ENCODE peak calls at places on chromosomes 12 and 14, in seven cellular contexts. One of them, this sample, is unnamed.

GRCh38 chr12:94753071-94753779 is 102.9 kb upstream of the TMCC3 start:
- DNase-seq in cardiac muscle cell: no peak
- DNase-seq in OCI-LY7: no peak
- DNase-seq in GM20000: no peak
- DNase-seq in EL: no peak
- DNase-seq in SIG-M5: no peak
- DNase-seq in lower lobe of right lung: no peak
- DNase-seq in this sample: no peak

GRCh38 chr12:112381421-112381897 is 772 bp downstream of the HECTD4 start:
- DNase-seq in cardiac muscle cell: no peak
- DNase-seq in OCI-LY7: peak
- DNase-seq in GM20000: no peak
- DNase-seq in EL: peak
- DNase-seq in SIG-M5: no peak
- DNase-seq in lower lobe of right lung: peak
- DNase-seq in this sample: no peak

GRCh38 chr12:19910681-19911080 is 457.7 kb upstream of the PDE3A start:
- DNase-seq in cardiac muscle cell: no peak
- DNase-seq in OCI-LY7: no peak
- DNase-seq in GM20000: no peak
- DNase-seq in EL: no peak
- DNase-seq in SIG-M5: no peak
- DNase-seq in lower lobe of right lung: no peak
- DNase-seq in this sample: no peak

GRCh38 chr12:3097836-3098235 is 20.7 kb downstream of the TSPAN9 start:
- DNase-seq in cardiac muscle cell: no peak
- DNase-seq in OCI-LY7: no peak
- DNase-seq in GM20000: no peak
- DNase-seq in EL: no peak
- DNase-seq in SIG-M5: no peak
- DNase-seq in lower lobe of right lung: no peak
- DNase-seq in this sample: no peak

GRCh38 chr14:92653162-92653651 is 95.2 kb downstream of the LGMN start:
- DNase-seq in cardiac muscle cell: no peak
- DNase-seq in OCI-LY7: no peak
- DNase-seq in GM20000: no peak
- DNase-seq in EL: no peak
- DNase-seq in SIG-M5: no peak
- DNase-seq in lower lobe of right lung: peak
- DNase-seq in this sample: no peak

GRCh38 chr14:91866511-91867295 is 633 bp downstream of the TC2N start:
- DNase-seq in cardiac muscle cell: no peak
- DNase-seq in OCI-LY7: no peak
- DNase-seq in GM20000: no peak
- DNase-seq in EL: no peak
- DNase-seq in SIG-M5: no peak
- DNase-seq in lower lobe of right lung: no peak
- DNase-seq in this sample: no peak

GRCh38 chr12:118432812-118433540 is 56.6 kb downstream of the SUDS3 start:
- DNase-seq in cardiac muscle cell: no peak
- DNase-seq in OCI-LY7: no peak
- DNase-seq in GM20000: no peak
- DNase-seq in EL: peak
- DNase-seq in SIG-M5: no peak
- DNase-seq in lower lobe of right lung: no peak
- DNase-seq in this sample: no peak

GRCh38 chr12:76346798-76347420 is 1.3 kb downstream of the BBS10 start:
- DNase-seq in cardiac muscle cell: peak
- DNase-seq in OCI-LY7: peak
- DNase-seq in GM20000: peak
- DNase-seq in EL: peak
- DNase-seq in SIG-M5: no peak
- DNase-seq in lower lobe of right lung: no peak
- DNase-seq in this sample: no peak

GRCh38 chr12:12592930-12593329 is 18.7 kb upstream of the CREBL2 start:
- DNase-seq in cardiac muscle cell: no peak
- DNase-seq in OCI-LY7: no peak
- DNase-seq in GM20000: no peak
- DNase-seq in EL: peak
- DNase-seq in SIG-M5: no peak
- DNase-seq in lower lobe of right lung: no peak
- DNase-seq in this sample: no peak

GRCh38 chr12:106409898-106410297 is 52.4 kb downstream of the POLR3B start:
- DNase-seq in cardiac muscle cell: no peak
- DNase-seq in OCI-LY7: no peak
- DNase-seq in GM20000: no peak
- DNase-seq in EL: no peak
- DNase-seq in SIG-M5: no peak
- DNase-seq in lower lobe of right lung: no peak
- DNase-seq in this sample: no peak

GRCh38 chr12:132513458-132514135 is 23.6 kb downstream of the FBRSL1 start:
- DNase-seq in cardiac muscle cell: no peak
- DNase-seq in OCI-LY7: no peak
- DNase-seq in GM20000: no peak
- DNase-seq in EL: no peak
- DNase-seq in SIG-M5: no peak
- DNase-seq in lower lobe of right lung: no peak
- DNase-seq in this sample: no peak

GRCh38 chr14:65019944-65020566 is 33.4 kb downstream of the FNTB start:
- DNase-seq in cardiac muscle cell: peak
- DNase-seq in OCI-LY7: peak
- DNase-seq in GM20000: peak
- DNase-seq in EL: peak
- DNase-seq in SIG-M5: no peak
- DNase-seq in lower lobe of right lung: no peak
- DNase-seq in this sample: no peak

GRCh38 chr12:51070004-51070403 is 13.4 kb downstream of the CSRNP2 start:
- DNase-seq in cardiac muscle cell: no peak
- DNase-seq in OCI-LY7: no peak
- DNase-seq in GM20000: no peak
- DNase-seq in EL: no peak
- DNase-seq in SIG-M5: no peak
- DNase-seq in lower lobe of right lung: no peak
- DNase-seq in this sample: no peak

GRCh38 chr14:90443161-90444076 is 46.6 kb downstream of the CALM1 start:
- DNase-seq in cardiac muscle cell: no peak
- DNase-seq in OCI-LY7: no peak
- DNase-seq in GM20000: no peak
- DNase-seq in EL: no peak
- DNase-seq in SIG-M5: no peak
- DNase-seq in lower lobe of right lung: no peak
- DNase-seq in this sample: no peak

GRCh38 chr14:67764496-67764895 is 51.9 kb downstream of the ZFYVE26 start:
- DNase-seq in cardiac muscle cell: no peak
- DNase-seq in OCI-LY7: no peak
- DNase-seq in GM20000: no peak
- DNase-seq in EL: no peak
- DNase-seq in SIG-M5: no peak
- DNase-seq in lower lobe of right lung: no peak
- DNase-seq in this sample: no peak

GRCh38 chr12:32964981-32965585 is 68.5 kb upstream of the PKP2 start:
- DNase-seq in cardiac muscle cell: no peak
- DNase-seq in OCI-LY7: no peak
- DNase-seq in GM20000: no peak
- DNase-seq in EL: no peak
- DNase-seq in SIG-M5: no peak
- DNase-seq in lower lobe of right lung: no peak
- DNase-seq in this sample: no peak

GRCh38 chr12:113683566-113683965 is 211.9 kb upstream of the LHX5 start:
- DNase-seq in cardiac muscle cell: no peak
- DNase-seq in OCI-LY7: no peak
- DNase-seq in GM20000: no peak
- DNase-seq in EL: no peak
- DNase-seq in SIG-M5: no peak
- DNase-seq in lower lobe of right lung: no peak
- DNase-seq in this sample: no peak

GRCh38 chr12:51246254-51246853 is 7.7 kb downstream of the DAZAP2 start:
- DNase-seq in cardiac muscle cell: no peak
- DNase-seq in OCI-LY7: peak
- DNase-seq in GM20000: no peak
- DNase-seq in EL: peak
- DNase-seq in SIG-M5: peak
- DNase-seq in lower lobe of right lung: no peak
- DNase-seq in this sample: no peak

GRCh38 chr14:40129162-40129561 is 696.9 kb upstream of the FBXO33 start:
- DNase-seq in cardiac muscle cell: no peak
- DNase-seq in OCI-LY7: no peak
- DNase-seq in GM20000: no peak
- DNase-seq in EL: no peak
- DNase-seq in SIG-M5: no peak
- DNase-seq in lower lobe of right lung: no peak
- DNase-seq in this sample: no peak

This sample was measured in NT2/D1.